ENCODE peak calls at places on chromosomes 6 and 20, in seven cellular contexts. One of them, this sample, is unnamed. For H3K27me3, the result is how much of the 10 kb centered on the place peaks cover.

GRCh38 chr6:159082039-159082815 is 37.4 kb upstream of the TAGAP start:
- DNase-seq in CD8-positive, alpha-beta T cell: no peak
- DNase-seq in adrenal gland: no peak
- DNase-seq in spleen: no peak
- DNase-seq in Peyer's patch: no peak
- DNase-seq in CD4-positive, CD25-positive, alpha-beta regulatory T cell: no peak
- DNase-seq in heart right ventricle: no peak
- DNase-seq in this sample: no peak

GRCh38 chr6:137715589-137716045 is 151.4 kb upstream of the TNFAIP3 start:
- DNase-seq in CD8-positive, alpha-beta T cell: no peak
- DNase-seq in adrenal gland: no peak
- DNase-seq in spleen: no peak
- DNase-seq in Peyer's patch: no peak
- DNase-seq in CD4-positive, CD25-positive, alpha-beta regulatory T cell: peak
- DNase-seq in heart right ventricle: no peak
- DNase-seq in this sample: no peak

GRCh38 chr6:33508935-33509926 is 54.9 kb downstream of the ZBTB9 start:
- DNase-seq in CD8-positive, alpha-beta T cell: no peak
- DNase-seq in adrenal gland: no peak
- DNase-seq in spleen: no peak
- DNase-seq in Peyer's patch: no peak
- DNase-seq in CD4-positive, CD25-positive, alpha-beta regulatory T cell: no peak
- DNase-seq in heart right ventricle: no peak
- DNase-seq in this sample: no peak

GRCh38 chr6:157867981-157868380 is 44.9 kb downstream of the SNX9 start:
- DNase-seq in CD8-positive, alpha-beta T cell: no peak
- DNase-seq in adrenal gland: no peak
- DNase-seq in spleen: no peak
- DNase-seq in Peyer's patch: no peak
- DNase-seq in CD4-positive, CD25-positive, alpha-beta regulatory T cell: no peak
- DNase-seq in heart right ventricle: no peak
- DNase-seq in this sample: no peak

GRCh38 chr20:47412073-47412472 is 55.6 kb upstream of the ZMYND8 start:
- DNase-seq in CD8-positive, alpha-beta T cell: no peak
- DNase-seq in adrenal gland: no peak
- DNase-seq in spleen: no peak
- DNase-seq in Peyer's patch: no peak
- DNase-seq in CD4-positive, CD25-positive, alpha-beta regulatory T cell: no peak
- DNase-seq in heart right ventricle: no peak
- DNase-seq in this sample: no peak

GRCh38 chr6:24489881-24490280 is 503 bp upstream of the GPLD1 start:
- DNase-seq in CD8-positive, alpha-beta T cell: no peak
- DNase-seq in adrenal gland: no peak
- DNase-seq in spleen: no peak
- DNase-seq in Peyer's patch: no peak
- DNase-seq in CD4-positive, CD25-positive, alpha-beta regulatory T cell: no peak
- DNase-seq in heart right ventricle: no peak
- DNase-seq in this sample: no peak

GRCh38 chr6:11368264-11368663 is 135.8 kb upstream of the NEDD9 start:
- DNase-seq in CD8-positive, alpha-beta T cell: no peak
- DNase-seq in adrenal gland: no peak
- DNase-seq in spleen: no peak
- DNase-seq in Peyer's patch: no peak
- DNase-seq in CD4-positive, CD25-positive, alpha-beta regulatory T cell: no peak
- DNase-seq in heart right ventricle: no peak
- DNase-seq in this sample: no peak

GRCh38 chr6:160005861-160006540 is 37.1 kb downstream of the IGF2R start:
- DNase-seq in CD8-positive, alpha-beta T cell: no peak
- DNase-seq in adrenal gland: peak
- DNase-seq in spleen: peak
- DNase-seq in Peyer's patch: no peak
- DNase-seq in CD4-positive, CD25-positive, alpha-beta regulatory T cell: no peak
- DNase-seq in heart right ventricle: peak
- DNase-seq in this sample: no peak

GRCh38 chr6:9455794-9456193 is 959.1 kb downstream of the TFAP2A start:
- DNase-seq in CD8-positive, alpha-beta T cell: no peak
- DNase-seq in adrenal gland: no peak
- DNase-seq in spleen: no peak
- DNase-seq in Peyer's patch: no peak
- DNase-seq in CD4-positive, CD25-positive, alpha-beta regulatory T cell: no peak
- DNase-seq in heart right ventricle: no peak
- DNase-seq in this sample: peak

GRCh38 chr6:25028346-25028745 is 92.6 kb upstream of the RIPOR2 start:
- DNase-seq in CD8-positive, alpha-beta T cell: no peak
- DNase-seq in adrenal gland: no peak
- DNase-seq in spleen: no peak
- DNase-seq in Peyer's patch: no peak
- DNase-seq in CD4-positive, CD25-positive, alpha-beta regulatory T cell: no peak
- DNase-seq in heart right ventricle: no peak
- DNase-seq in this sample: no peak

GRCh38 chr6:31576897-31577341 is 1.6 kb downstream of the TNF start:
- DNase-seq in CD8-positive, alpha-beta T cell: no peak
- DNase-seq in adrenal gland: no peak
- DNase-seq in spleen: peak
- DNase-seq in Peyer's patch: no peak
- DNase-seq in CD4-positive, CD25-positive, alpha-beta regulatory T cell: peak
- DNase-seq in heart right ventricle: no peak
- DNase-seq in this sample: no peak

GRCh38 chr6:168238159-168238887 is 81.3 kb downstream of the DACT2 start:
- DNase-seq in CD8-positive, alpha-beta T cell: no peak
- DNase-seq in adrenal gland: no peak
- DNase-seq in spleen: no peak
- DNase-seq in Peyer's patch: no peak
- DNase-seq in CD4-positive, CD25-positive, alpha-beta regulatory T cell: no peak
- DNase-seq in heart right ventricle: no peak
- DNase-seq in this sample: no peak

GRCh38 chr20:6679086-6679485 is 88.4 kb upstream of the BMP2 start:
- DNase-seq in CD8-positive, alpha-beta T cell: no peak
- DNase-seq in adrenal gland: no peak
- DNase-seq in spleen: no peak
- DNase-seq in Peyer's patch: no peak
- DNase-seq in CD4-positive, CD25-positive, alpha-beta regulatory T cell: no peak
- DNase-seq in heart right ventricle: no peak
- DNase-seq in this sample: no peak

GRCh38 chr6:47007657-47008396 is 34.3 kb downstream of the ADGRF1 start:
- DNase-seq in CD8-positive, alpha-beta T cell: no peak
- DNase-seq in adrenal gland: no peak
- DNase-seq in spleen: no peak
- DNase-seq in Peyer's patch: no peak
- DNase-seq in CD4-positive, CD25-positive, alpha-beta regulatory T cell: no peak
- DNase-seq in heart right ventricle: no peak
- DNase-seq in this sample: no peak

GRCh38 chr6:111805511-111806181 is 67.6 kb downstream of the FYN start:
- DNase-seq in CD8-positive, alpha-beta T cell: no peak
- DNase-seq in adrenal gland: no peak
- DNase-seq in spleen: no peak
- DNase-seq in Peyer's patch: no peak
- DNase-seq in CD4-positive, CD25-positive, alpha-beta regulatory T cell: peak
- DNase-seq in heart right ventricle: no peak
- DNase-seq in this sample: peak

GRCh38 chr6:69835414-69836179 is 30.8 kb upstream of the COL19A1 start:
- DNase-seq in CD8-positive, alpha-beta T cell: no peak
- DNase-seq in adrenal gland: no peak
- DNase-seq in spleen: no peak
- DNase-seq in Peyer's patch: no peak
- DNase-seq in CD4-positive, CD25-positive, alpha-beta regulatory T cell: peak
- DNase-seq in heart right ventricle: no peak
- DNase-seq in this sample: peak

GRCh38 chr6:104566411-104566810 is 293.3 kb downstream of the HACE1 start:
- DNase-seq in CD8-positive, alpha-beta T cell: no peak
- DNase-seq in adrenal gland: no peak
- DNase-seq in spleen: no peak
- DNase-seq in Peyer's patch: no peak
- DNase-seq in CD4-positive, CD25-positive, alpha-beta regulatory T cell: no peak
- DNase-seq in heart right ventricle: no peak
- DNase-seq in this sample: no peak

GRCh38 chr6:81228912-81229540 is 523.5 kb downstream of the TENT5A start:
- DNase-seq in CD8-positive, alpha-beta T cell: no peak
- DNase-seq in adrenal gland: no peak
- DNase-seq in spleen: no peak
- DNase-seq in Peyer's patch: no peak
- DNase-seq in CD4-positive, CD25-positive, alpha-beta regulatory T cell: no peak
- DNase-seq in heart right ventricle: no peak
- DNase-seq in this sample: no peak

GRCh38 chr20:20271277-20271676 is 96.6 kb upstream of the INSM1 start:
- DNase-seq in CD8-positive, alpha-beta T cell: no peak
- DNase-seq in adrenal gland: no peak
- DNase-seq in spleen: no peak
- DNase-seq in Peyer's patch: no peak
- DNase-seq in CD4-positive, CD25-positive, alpha-beta regulatory T cell: no peak
- DNase-seq in heart right ventricle: no peak
- DNase-seq in this sample: no peak

GRCh38 chr20:60009826-60010616 is 51.8 kb downstream of the CDH26 start:
- DNase-seq in CD8-positive, alpha-beta T cell: no peak
- DNase-seq in adrenal gland: no peak
- DNase-seq in spleen: no peak
- DNase-seq in Peyer's patch: no peak
- DNase-seq in CD4-positive, CD25-positive, alpha-beta regulatory T cell: no peak
- DNase-seq in heart right ventricle: no peak
- DNase-seq in this sample: peak

GRCh38 chr6:16228709-16229665 is 9.4 kb upstream of the GMPR start:
- DNase-seq in CD8-positive, alpha-beta T cell: no peak
- DNase-seq in adrenal gland: peak
- DNase-seq in spleen: no peak
- DNase-seq in Peyer's patch: no peak
- DNase-seq in CD4-positive, CD25-positive, alpha-beta regulatory T cell: no peak
- DNase-seq in heart right ventricle: no peak
- DNase-seq in this sample: no peak

GRCh38 chr20:54995021-54995420 is 519.6 kb downstream of the DOK5 start:
- DNase-seq in CD8-positive, alpha-beta T cell: no peak
- DNase-seq in adrenal gland: no peak
- DNase-seq in spleen: no peak
- DNase-seq in Peyer's patch: no peak
- DNase-seq in CD4-positive, CD25-positive, alpha-beta regulatory T cell: no peak
- DNase-seq in heart right ventricle: no peak
- DNase-seq in this sample: peak
- H3K27me3 ChIP-seq in CD8-positive, alpha-beta T cell: under half
- H3K27me3 ChIP-seq in adrenal gland: under half
- H3K27me3 ChIP-seq in spleen: under half
- H3K27me3 ChIP-seq in Peyer's patch: under half
- H3K27me3 ChIP-seq in CD4-positive, CD25-positive, alpha-beta regulatory T cell: under half
- H3K27me3 ChIP-seq in heart right ventricle: under half
- H3K27me3 ChIP-seq in this sample: under half

GRCh38 chr6:108123946-108124345 is 41.9 kb upstream of the NR2E1 start:
- DNase-seq in CD8-positive, alpha-beta T cell: no peak
- DNase-seq in adrenal gland: no peak
- DNase-seq in spleen: no peak
- DNase-seq in Peyer's patch: no peak
- DNase-seq in CD4-positive, CD25-positive, alpha-beta regulatory T cell: no peak
- DNase-seq in heart right ventricle: no peak
- DNase-seq in this sample: peak
- H3K27me3 ChIP-seq in CD8-positive, alpha-beta T cell: under half
- H3K27me3 ChIP-seq in adrenal gland: under half
- H3K27me3 ChIP-seq in spleen: under half
- H3K27me3 ChIP-seq in Peyer's patch: under half
- H3K27me3 ChIP-seq in CD4-positive, CD25-positive, alpha-beta regulatory T cell: half or more
- H3K27me3 ChIP-seq in heart right ventricle: half or more
- H3K27me3 ChIP-seq in this sample: half or more

DNA sequence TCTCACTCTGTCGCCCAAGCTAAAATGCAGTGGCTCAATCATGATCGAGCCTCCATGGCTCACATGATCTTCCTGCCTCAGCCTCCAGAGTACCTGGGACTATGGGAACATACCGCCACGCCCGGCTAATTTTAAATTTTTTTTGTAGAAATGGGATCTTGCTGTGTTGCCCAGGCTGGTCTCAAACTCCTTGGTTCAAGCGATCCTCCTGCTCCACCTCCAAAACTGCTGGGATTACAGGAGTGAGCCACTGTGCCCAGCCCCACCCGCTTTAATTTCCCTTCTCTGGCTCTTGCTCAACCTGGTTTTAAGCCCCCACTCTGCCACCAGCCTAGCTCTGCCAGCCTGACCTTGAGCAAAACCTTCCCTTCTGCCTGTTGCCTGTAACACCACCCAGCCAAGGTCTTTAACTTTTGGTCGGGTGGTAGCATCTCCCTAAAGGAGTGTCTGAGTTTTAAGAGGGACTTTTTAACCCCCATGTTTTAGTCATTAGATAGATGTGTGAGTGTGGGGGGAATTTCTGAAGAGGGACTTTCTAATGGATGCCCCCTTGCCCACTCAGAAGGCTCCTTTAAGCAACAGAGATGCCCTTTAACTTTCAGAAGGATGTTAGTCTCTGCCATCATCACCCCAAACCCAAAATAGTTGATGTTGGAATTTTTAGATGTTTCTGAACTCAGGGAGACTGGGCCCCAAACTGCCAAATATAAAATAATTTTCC is 71.8 kb upstream of the FOXP4 start:
- DNase-seq in CD8-positive, alpha-beta T cell: no peak
- DNase-seq in adrenal gland: no peak
- DNase-seq in spleen: no peak
- DNase-seq in Peyer's patch: no peak
- DNase-seq in CD4-positive, CD25-positive, alpha-beta regulatory T cell: no peak
- DNase-seq in heart right ventricle: no peak
- DNase-seq in this sample: no peak
- H3K27me3 ChIP-seq in CD8-positive, alpha-beta T cell: under half
- H3K27me3 ChIP-seq in adrenal gland: under half
- H3K27me3 ChIP-seq in spleen: under half
- H3K27me3 ChIP-seq in Peyer's patch: under half
- H3K27me3 ChIP-seq in CD4-positive, CD25-positive, alpha-beta regulatory T cell: under half
- H3K27me3 ChIP-seq in heart right ventricle: under half
- H3K27me3 ChIP-seq in this sample: half or more

DNA sequence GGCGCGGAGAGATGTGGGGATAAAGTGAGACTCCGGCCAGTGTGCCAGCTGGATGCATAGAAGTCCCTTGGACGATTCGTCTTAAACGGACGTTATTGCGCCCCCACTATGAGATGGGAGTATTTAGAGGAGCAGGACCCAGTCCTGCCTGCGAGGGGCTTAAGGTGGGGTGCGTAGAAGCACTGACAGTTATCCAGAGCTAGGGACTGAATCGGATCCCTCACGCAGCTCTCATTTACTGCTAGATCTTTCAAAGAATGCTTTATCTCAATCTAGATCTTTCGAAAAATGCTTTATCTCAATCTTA is 648 bp downstream of the NT5E start:
- DNase-seq in CD8-positive, alpha-beta T cell: no peak
- DNase-seq in adrenal gland: no peak
- DNase-seq in spleen: no peak
- DNase-seq in Peyer's patch: no peak
- DNase-seq in CD4-positive, CD25-positive, alpha-beta regulatory T cell: no peak
- DNase-seq in heart right ventricle: no peak
- DNase-seq in this sample: no peak
- H3K27me3 ChIP-seq in CD8-positive, alpha-beta T cell: under half
- H3K27me3 ChIP-seq in adrenal gland: under half
- H3K27me3 ChIP-seq in spleen: under half
- H3K27me3 ChIP-seq in Peyer's patch: under half
- H3K27me3 ChIP-seq in CD4-positive, CD25-positive, alpha-beta regulatory T cell: under half
- H3K27me3 ChIP-seq in heart right ventricle: under half
- H3K27me3 ChIP-seq in this sample: half or more

DNA sequence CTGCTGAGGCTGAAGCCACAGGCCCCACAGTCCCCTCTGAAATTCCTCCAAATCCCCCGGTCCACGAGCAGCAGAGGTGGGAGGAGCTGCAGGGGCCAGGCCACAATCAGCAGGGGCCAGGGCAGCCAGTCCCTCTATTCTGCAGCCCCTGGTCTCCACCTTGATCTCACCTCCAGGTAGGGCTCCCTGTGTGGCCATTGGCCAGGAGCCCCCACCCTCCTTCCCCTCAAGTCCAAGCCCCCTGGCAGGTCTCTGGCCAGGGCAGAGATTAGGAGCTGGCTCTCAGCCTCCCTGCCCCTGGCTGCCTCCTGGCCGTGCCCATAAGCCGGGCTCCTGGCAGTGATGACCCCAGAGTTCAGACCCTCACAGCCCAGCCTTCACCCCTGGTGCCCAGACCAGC is 34.7 kb downstream of the YTHDF1 start:
- DNase-seq in CD8-positive, alpha-beta T cell: no peak
- DNase-seq in adrenal gland: no peak
- DNase-seq in spleen: no peak
- DNase-seq in Peyer's patch: no peak
- DNase-seq in CD4-positive, CD25-positive, alpha-beta regulatory T cell: no peak
- DNase-seq in heart right ventricle: no peak
- DNase-seq in this sample: no peak
- H3K27me3 ChIP-seq in CD8-positive, alpha-beta T cell: under half
- H3K27me3 ChIP-seq in adrenal gland: half or more
- H3K27me3 ChIP-seq in spleen: under half
- H3K27me3 ChIP-seq in Peyer's patch: under half
- H3K27me3 ChIP-seq in CD4-positive, CD25-positive, alpha-beta regulatory T cell: under half
- H3K27me3 ChIP-seq in heart right ventricle: half or more
- H3K27me3 ChIP-seq in this sample: under half